ENCODE peak calls at places on chromosomes 2 and 18, in seven cellular contexts. W is non-pigmented ciliary epithelial cell; L is activated naive CD4-positive, alpha-beta T cell treated with Interleukin-2 at 50 U/mL for 16 hours; Y is cardiac fibroblast; N is T-helper 17 cell; X is amniotic stem cell; O is activated T-cell treated with anti-CD3 and anti-CD28 coated beads for 1 hour. R is an unnamed sample.

GRCh38 chr2:199606193-199606780 is 148.5 kb upstream of the SATB2 start:
- DNase-seq in W (no peak), L (no peak), Y (no peak), N (no peak), X (no peak), O (no peak), R (no peak)

GRCh38 chr2:200247494-200247893 is 59.0 kb upstream of the SPATS2L start:
- DNase-seq in N (no peak), X (no peak), Y (peak; percentile 74), W (peak; percentile 30), L (no peak), O (no peak), R (no peak)

GRCh38 chr2:32136097-32136496 is 29.6 kb upstream of the SLC30A6 start:
- DNase-seq in X (no peak), Y (peak; percentile 10), W (peak; percentile 37), L (no peak), O (no peak), N (no peak), R (no peak)

GRCh38 chr2:238216651-238217184 is 13.2 kb upstream of the ILKAP start:
- DNase-seq in X (no peak), L (no peak), O (no peak), W (no peak), Y (no peak), N (no peak), R (no peak)

GRCh38 chr2:240362826-240363717 is 72.4 kb upstream of the GPC1 start:
- DNase-seq in X (no peak), W (no peak), L (no peak), Y (no peak), N (no peak), O (no peak), R (no peak)

GRCh38 chr2:180524458-180524857 is 455.9 kb upstream of the UBE2E3 start:
- DNase-seq in Y (no peak), O (no peak), N (no peak), X (no peak), W (no peak), L (no peak), R (no peak)

GRCh38 chr2:116094196-116094595 is 1651.8 kb downstream of the DPP10 start:
- DNase-seq in O (no peak), X (no peak), W (no peak), N (no peak), Y (no peak), L (no peak), R (no peak)

GRCh38 chr2:165185633-165186032 is 18.2 kb downstream of the SCN3A start:
- DNase-seq in N (no peak), O (no peak), L (no peak), W (no peak), X (no peak), Y (no peak), R (no peak)

GRCh38 chr2:38598200-38598990 is 4.3 kb downstream of the HNRNPLL start:
- DNase-seq in X (no peak), L (no peak), O (no peak), Y (no peak), W (no peak), N (no peak), R (no peak)

GRCh38 chr2:210199186-210199765 is 26.0 kb downstream of the ACADL start:
- DNase-seq in O (no peak), W (no peak), X (no peak), L (no peak), N (no peak), Y (peak; percentile 63), R (no peak)

GRCh38 chr18:392926-393325 is 107.6 kb downstream of the COLEC12 start:
- DNase-seq in L (no peak), Y (peak; percentile 28), W (no peak), O (no peak), N (no peak), X (no peak), R (no peak)

GRCh38 chr2:45083175-45083574 is 73.9 kb upstream of the SIX2 start:
- DNase-seq in L (no peak), N (no peak), X (no peak), O (no peak), Y (no peak), W (no peak), R (no peak)

GRCh38 chr18:66872277-66872676 is 268.4 kb upstream of the CDH19 start:
- DNase-seq in W (no peak), N (no peak), L (no peak), Y (peak; percentile 29), O (no peak), X (no peak), R (no peak)

GRCh38 chr2:82795446-82795845 is 1663.6 kb downstream of the SUCLG1 start:
- DNase-seq in N (no peak), O (no peak), Y (peak; percentile 84), X (peak; percentile 21), L (no peak), W (peak; percentile 76), R (no peak)

GRCh38 chr2:101310591-101311389 is 2.3 kb upstream of the RNF149 start:
- DNase-seq in N (no peak), O (no peak), L (no peak), Y (no peak), X (no peak), W (no peak), R (no peak)

GRCh38 chr18:55189972-55190371 is 230.7 kb upstream of the CCDC68 start:
- DNase-seq in O (no peak), L (no peak), X (no peak), N (no peak), W (no peak), Y (no peak), R (no peak)

GRCh38 chr2:150097891-150098595 is 389.4 kb downstream of the RND3 start:
- DNase-seq in L (no peak), W (peak; percentile 18), O (no peak), Y (peak; percentile 60), X (no peak), N (no peak), R (no peak)

GRCh38 chr2:199602271-199602895 is 144.6 kb upstream of the SATB2 start:
- DNase-seq in N (no peak), O (no peak), Y (no peak), X (no peak), W (no peak), L (no peak), R (no peak)

GRCh38 chr2:171541202-171541884 is 19.1 kb downstream of the CYBRD1 start:
- DNase-seq in O (no peak), L (no peak), W (no peak), N (no peak), X (no peak), Y (no peak), R (no peak)

GRCh38 chr2:85053802-85054201 is 79.4 kb upstream of the TCF7L1 start:
- DNase-seq in N (no peak), L (no peak), Y (peak; percentile 66), W (no peak), X (peak; percentile 35), O (no peak), R (no peak)

GRCh38 chr18:46334200-46334553 is 230.0 kb downstream of the HAUS1 start:
- DNase-seq in Y (no peak), O (no peak), X (no peak), L (no peak), W (no peak), N (no peak), R (no peak)

GRCh38 chr2:167212054-167212648 is 323.9 kb downstream of the XIRP2 start:
- DNase-seq in Y (peak; percentile 82), N (no peak), W (no peak), L (no peak), O (no peak), X (peak; percentile 42), R (no peak)

GRCh38 chr2:3464401-3465005 is 54.8 kb downstream of the ADI1 start:
- DNase-seq in N (no peak), Y (no peak), O (no peak), L (no peak), W (no peak), X (no peak), R (no peak)

GRCh38 chr2:39646267-39646666 is 19.4 kb upstream of the TMEM178A start:
- DNase-seq in Y (no peak), L (no peak), X (no peak), N (no peak), W (no peak), O (no peak), R (no peak)

GRCh38 chr2:188485496-188485895 is 193.8 kb downstream of the GULP1 start:
- DNase-seq in L (no peak), X (no peak), W (no peak), Y (peak; percentile 41), N (no peak), O (no peak), R (no peak)

GRCh38 chr2:146990311-146990781 is 854.5 kb upstream of the ACVR2A start:
- DNase-seq in X (no peak), N (no peak), O (no peak), W (no peak), L (no peak), Y (peak; percentile 49), R (no peak)

GRCh38 chr2:172082105-172082943 is 3.0 kb upstream of the DLX1 start:
- DNase-seq in O (no peak), W (no peak), N (no peak), Y (no peak), X (no peak), L (no peak), R (no peak)

GRCh38 chr2:237299897-237300296 is 114.1 kb downstream of the COL6A3 start:
- DNase-seq in N (no peak), L (no peak), O (no peak), Y (peak; percentile 97), X (peak; percentile 89), W (peak; percentile 98), R (no peak)

GRCh38 chr18:58924473-58924872 is 59.8 kb downstream of the ZNF532 start:
- DNase-seq in W (no peak), N (no peak), X (no peak), L (no peak), O (no peak), Y (no peak), R (no peak)

GRCh38 chr2:13481201-13481600 is 764.5 kb downstream of the TRIB2 start:
- DNase-seq in X (no peak), O (no peak), L (no peak), Y (peak; percentile 1), W (no peak), N (no peak), R (no peak)

GRCh38 chr2:237540823-237541222 is 25.6 kb upstream of the PRLH start:
- DNase-seq in X (no peak), O (no peak), Y (peak; percentile 79), L (no peak), N (no peak), W (no peak), R (no peak)

GRCh38 chr18:23225518-23225917 is 90.2 kb downstream of the CABLES1 start:
- DNase-seq in L (no peak), Y (peak; percentile 87), W (peak; percentile 81), O (no peak), X (peak; percentile 60), N (no peak), R (no peak)

GRCh38 chr2:199379251-199379650 is 78.5 kb downstream of the SATB2 start:
- DNase-seq in X (peak; percentile 77), L (no peak), N (no peak), Y (peak; percentile 72), O (no peak), W (peak; percentile 53), R (no peak)

GRCh38 chr18:24995056-24995455 is 356.9 kb downstream of the ZNF521 start:
- DNase-seq in X (no peak), O (no peak), L (no peak), W (no peak), N (no peak), Y (no peak), R (no peak)

GRCh38 chr18:62634471-62634870 is 80.9 kb upstream of the PHLPP1 start:
- DNase-seq in L (no peak), W (no peak), N (no peak), X (no peak), Y (peak; percentile 27), O (no peak), R (no peak)

R was measured in coronary artery.